ENCODE peak calls at places on chromosomes 3 and 15, in four cellular contexts. F is heart right ventricle, X is A673, Q is endodermal cell. P is an unnamed sample.

GRCh38 chr15:63232943-63233342 is 43.5 kb downstream of the RAB8B start:
- DNase-seq in Q (no peak), X (no peak), F (no peak), P (no peak)

GRCh38 chr3:48215876-48216275 is 7.4 kb upstream of the CAMP start:
- DNase-seq in Q (no peak), X (no peak), F (peak; percentile 43), P (no peak)

GRCh38 chr3:140358696-140359095 is 319.2 kb upstream of the TRIM42 start:
- DNase-seq in Q (peak; percentile 60), X (no peak), F (no peak), P (no peak)

GRCh38 chr3:151946606-151947005 is 73.2 kb downstream of the SUCNR1 start:
- DNase-seq in X (no peak), Q (no peak), F (no peak), P (no peak)

GRCh38 chr3:152638707-152639450 is 196.1 kb upstream of the P2RY1 start:
- DNase-seq in Q (no peak), X (peak; percentile 54), F (peak; percentile 11), P (peak; percentile 16)

GRCh38 chr3:32121137-32121536 is 14.7 kb downstream of the GPD1L start:
- DNase-seq in X (no peak), Q (no peak), F (no peak), P (peak; percentile 37)

GRCh38 chr3:174101244-174101643 is 703.7 kb downstream of the NLGN1 start:
- DNase-seq in F (no peak), Q (no peak), X (no peak), P (no peak)

GRCh38 chr3:29972594-29972993 is 633.8 kb upstream of the TGFBR2 start:
- DNase-seq in X (peak; percentile 72), F (no peak), Q (no peak), P (no peak)

GRCh38 chr3:152910966-152911365 is 76.0 kb downstream of the P2RY1 start:
- DNase-seq in X (no peak), F (no peak), Q (no peak), P (no peak)

GRCh38 chr3:109071349-109072142 is 46.4 kb downstream of the MORC1 start:
- DNase-seq in Q (no peak), X (no peak), F (peak; percentile 12), P (no peak)

GRCh38 chr3:113575191-113575590 is 42.8 kb downstream of the SIDT1 start:
- DNase-seq in X (no peak), Q (no peak), F (no peak), P (no peak)

GRCh38 chr3:154427685-154428291 is 2.2 kb downstream of the GPR149 start:
- DNase-seq in F (no peak), Q (peak; percentile 91), X (peak; percentile 11), P (no peak)

GRCh38 chr15:45802140-45802539 is 167.3 kb downstream of the SQOR start:
- DNase-seq in Q (no peak), X (no peak), F (no peak), P (no peak)

GRCh38 chr15:39587910-39588530 is 7.1 kb downstream of the THBS1 start:
- DNase-seq in F (no peak), X (no peak), Q (no peak), P (peak; percentile 59)

GRCh38 chr3:13245579-13245978 is 172.3 kb upstream of the IQSEC1 start:
- DNase-seq in Q (no peak), X (no peak), F (no peak), P (no peak)

GRCh38 chr15:75363786-75364185 is 4.6 kb downstream of the MAN2C1 start:
- DNase-seq in F (no peak), Q (no peak), X (no peak), P (no peak)

GRCh38 chr3:170809021-170809974 is 60.7 kb downstream of the RPL22L1 start:
- DNase-seq in X (peak; percentile 75), Q (peak; percentile 87), F (peak; percentile 25), P (no peak)

GRCh38 chr3:53890726-53891499 is 746 bp downstream of the SELENOK start:
- DNase-seq in F (no peak), Q (peak; percentile 65), X (no peak), P (no peak)

GRCh38 chr3:122299222-122299621 is 25.8 kb upstream of the CSTA start:
- DNase-seq in Q (no peak), X (no peak), F (no peak), P (no peak)

GRCh38 chr3:10281951-10282350 is 10.8 kb downstream of the GHRL start:
- DNase-seq in Q (no peak), F (no peak), X (no peak), P (no peak)

GRCh38 chr3:128051459-128051836 is 789 bp upstream of the SEC61A1 start:
- DNase-seq in F (no peak), X (no peak), Q (no peak), P (no peak)

GRCh38 chr3:107143206-107143605 is 234.0 kb upstream of the CCDC54 start:
- DNase-seq in F (peak; percentile 26), X (peak; percentile 43), Q (no peak), P (no peak)

GRCh38 chr3:167228135-167228534 is 152.0 kb downstream of the ZBBX start:
- DNase-seq in Q (no peak), X (no peak), F (no peak), P (no peak)

GRCh38 chr3:40924559-40925058 is 274.7 kb upstream of the CTNNB1 start:
- DNase-seq in Q (no peak), F (no peak), X (no peak), P (no peak)

GRCh38 chr15:94984886-94985285 is 753.5 kb downstream of the MCTP2 start:
- DNase-seq in Q (no peak), F (no peak), X (no peak), P (no peak)

GRCh38 chr3:58214484-58215316 is 3.9 kb upstream of the DNASE1L3 start:
- DNase-seq in F (no peak), X (no peak), Q (peak; percentile 72), P (no peak)

GRCh38 chr15:76153241-76154197 is 93.7 kb downstream of the TMEM266 start:
- DNase-seq in X (no peak), Q (peak; percentile 62), F (no peak), P (no peak)

GRCh38 chr15:91849749-91850161 is 3.8 kb upstream of the SLCO3A1 start:
- DNase-seq in F (no peak), Q (no peak), X (peak; percentile 67), P (no peak)

GRCh38 chr3:111735912-111736311 is 123.2 kb upstream of the PHLDB2 start:
- DNase-seq in Q (no peak), F (no peak), X (no peak), P (no peak)

GRCh38 chr3:10557783-10558373 is 52.5 kb upstream of the ATP2B2 start:
- DNase-seq in Q (peak; percentile 30), X (no peak), F (no peak), P (no peak)

GRCh38 chr3:117921908-117922456 is 1112.7 kb downstream of the IGSF11 start:
- DNase-seq in Q (peak; percentile 44), F (no peak), X (no peak), P (no peak)

GRCh38 chr3:20043825-20044224 is 3.6 kb downstream of the KAT2B start:
- DNase-seq in X (no peak), F (no peak), Q (no peak), P (no peak)
- H3K4me3 ChIP-seq in X (no peak overlapping the region), F (peak overlapping the region; percentile 27), Q (no peak overlapping the region), P (no peak overlapping the region)

GRCh38 chr3:183538475-183538874 is 17.0 kb downstream of the KLHL6 start:
- DNase-seq in F (no peak), Q (no peak), X (no peak), P (no peak)

GRCh38 chr3:183534249-183534648 is 21.3 kb downstream of the KLHL6 start:
- DNase-seq in F (no peak), Q (no peak), X (no peak), P (no peak)

GRCh38 chr3:183539821-183540220 is 15.7 kb downstream of the KLHL6 start:
- DNase-seq in Q (no peak), F (no peak), X (no peak), P (no peak)

GRCh38 chr3:183536238-183536880 is 19.1 kb downstream of the KLHL6 start:
- DNase-seq in X (no peak), Q (peak; percentile 55), F (no peak), P (no peak)

GRCh38 chr3:183537295-183537730 is 18.2 kb downstream of the KLHL6 start:
- DNase-seq in X (no peak), Q (no peak), F (peak; percentile 32), P (no peak)
- H3K4me3 ChIP-seq in X (no peak overlapping the region), Q (no peak overlapping the region), F (no peak overlapping the region), P (no peak overlapping the region)

DNA sequence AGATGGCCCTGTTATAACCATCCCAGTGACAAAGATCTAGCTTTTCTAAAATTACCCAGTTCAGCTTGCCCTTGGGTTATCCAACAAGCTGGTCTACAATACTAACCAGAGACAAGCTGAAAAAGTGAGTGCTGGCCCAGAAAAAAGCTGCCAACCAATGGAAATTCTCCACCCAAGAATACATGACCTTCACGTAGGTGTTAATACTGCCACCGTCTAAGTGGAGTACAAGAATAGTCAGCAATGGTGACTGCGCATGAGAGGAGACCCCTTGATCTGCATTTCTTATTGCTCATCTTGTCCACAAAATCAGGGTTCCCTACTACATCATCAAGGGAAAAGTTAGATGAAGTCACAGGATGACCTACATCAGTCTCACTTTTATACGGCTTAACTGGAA is 15.8 kb upstream of the PLCH1 start:
- DNase-seq in X (no peak), Q (no peak), F (no peak), P (no peak)
- H3K4me3 ChIP-seq in X (no peak overlapping the region), Q (no peak overlapping the region), F (no peak overlapping the region), P (no peak overlapping the region)

GRCh38 chr3:42880183-42880582 is 4.5 kb upstream of the CYP8B1 start:
- DNase-seq in F (no peak), X (no peak), Q (no peak), P (no peak)
- H3K4me3 ChIP-seq in F (peak overlapping the region; percentile 65), X (no peak overlapping the region), Q (peak overlapping the region; percentile 35), P (no peak overlapping the region)

GRCh38 chr15:83111149-83111548 is 3.7 kb downstream of the TM6SF1 start:
- DNase-seq in X (no peak), Q (no peak), F (no peak), P (no peak)

GRCh38 chr15:83109532-83109931 is 2.1 kb downstream of the TM6SF1 start:
- DNase-seq in F (no peak), Q (no peak), X (no peak), P (no peak)

GRCh38 chr15:83112233-83112958 is 5.0 kb downstream of the TM6SF1 start:
- DNase-seq in Q (no peak), X (no peak), F (peak; percentile 21), P (no peak)

GRCh38 chr15:83108266-83109219 is 1.1 kb downstream of the TM6SF1 start:
- DNase-seq in F (peak; percentile 43), X (peak; percentile 58), Q (peak; percentile 63), P (peak; percentile 25)

DNA sequence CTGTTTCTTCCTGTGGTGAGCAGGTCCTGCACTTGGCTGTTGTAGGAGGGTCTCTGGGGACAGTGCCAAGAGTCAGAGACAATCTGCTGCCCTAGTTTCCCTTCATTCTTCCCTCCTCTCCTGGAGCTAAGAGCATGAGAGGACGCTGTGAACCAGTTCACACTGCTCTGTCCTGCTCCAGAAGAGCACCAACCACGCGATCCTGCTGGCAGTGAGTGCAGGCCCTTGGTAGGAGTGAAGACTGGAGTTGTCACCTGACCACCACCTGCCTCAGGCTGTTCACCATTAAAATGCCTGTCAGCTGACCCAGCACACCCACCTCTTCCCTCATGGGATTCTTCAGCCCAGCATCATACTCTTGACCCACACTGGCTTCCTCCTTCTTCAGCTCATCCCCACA is 2.9 kb downstream of the TM6SF1 start:
- DNase-seq in Q (no peak), X (no peak), F (no peak), P (no peak)
- H3K4me3 ChIP-seq in Q (no peak overlapping the region), X (no peak overlapping the region), F (no peak overlapping the region), P (no peak overlapping the region)

P was measured in mucosa of descending colon.